ENCODE peak calls at places on chromosomes 11 and 22, in eight cellular contexts. H is frontal cortex; W is NCI-H748 treated with DMSO at 0.1 percent for 48 hours; X is substantia nigra; L is AG08395; C is activated naive CD4-positive, alpha-beta T cell treated with anti-CD3 and anti-CD28 coated beads, Interleukin-2, amount 10 ng/mL, durations not matched to agents 7 days and 5 days; P is effector CD4-positive, alpha-beta T cell; B is stimulated activated CD8-positive, alpha-beta memory T cell treated with anti-CD3 and anti-CD28 coated beads, Interleukin-15, amount 100 ng/mL, for 1 hour. E is an unnamed sample.

GRCh38 chr11:122101625-122102291 is 14.3 kb downstream of the BLID start:
- DNase-seq in H (peak), W (no peak), X (peak), L (peak), C (no peak), P (no peak), B (no peak), E (peak)

GRCh38 chr11:115860246-115860645 is 356.0 kb upstream of the CADM1 start:
- DNase-seq in H (no peak), W (no peak), X (no peak), L (no peak), C (no peak), P (no peak), B (no peak), E (no peak)

GRCh38 chr11:106397787-106398355 is 320.4 kb downstream of the AASDHPPT start:
- DNase-seq in H (no peak), W (no peak), X (no peak), L (no peak), C (no peak), P (no peak), B (no peak), E (no peak)

GRCh38 chr22:46038516-46039430 is 61.8 kb upstream of the WNT7B start:
- DNase-seq in H (peak), W (no peak), X (no peak), L (no peak), C (no peak), P (no peak), B (no peak), E (peak)

GRCh38 chr11:83026229-83026628 is 45.5 kb downstream of the RAB30 start:
- DNase-seq in H (no peak), W (no peak), X (no peak), L (no peak), C (no peak), P (no peak), B (no peak), E (no peak)

GRCh38 chr11:72805214-72805613 is 9.0 kb upstream of the ATG16L2 start:
- DNase-seq in H (no peak), W (no peak), X (no peak), L (no peak), C (no peak), P (no peak), B (no peak), E (no peak)

GRCh38 chr11:9861860-9862725 is 198.2 kb downstream of the SWAP70 start:
- DNase-seq in H (peak), W (peak), X (peak), L (peak), C (peak), P (peak), B (no peak), E (peak)

GRCh38 chr11:118415739-118416068 is 14.3 kb downstream of the ATP5MG start:
- DNase-seq in H (no peak), W (no peak), X (no peak), L (peak), C (peak), P (no peak), B (no peak), E (peak)

GRCh38 chr11:111845256-111846028 is 25.9 kb downstream of the ALG9 start:
- DNase-seq in H (no peak), W (no peak), X (no peak), L (no peak), C (no peak), P (no peak), B (no peak), E (no peak)

GRCh38 chr11:79244175-79244804 is 196.5 kb downstream of the TENM4 start:
- DNase-seq in H (no peak), W (no peak), X (no peak), L (peak), C (no peak), P (no peak), B (no peak), E (no peak)

GRCh38 chr11:119307219-119307618 is 9.7 kb downstream of the MCAM start:
- DNase-seq in H (no peak), W (no peak), X (no peak), L (no peak), C (no peak), P (no peak), B (no peak), E (peak)

GRCh38 chr11:77107950-77108349 is 5.3 kb downstream of the OMP start:
- DNase-seq in H (no peak), W (no peak), X (no peak), L (peak), C (no peak), P (no peak), B (no peak), E (peak)

GRCh38 chr11:2914475-2915195 is 14.6 kb downstream of the PHLDA2 start:
- DNase-seq in H (no peak), W (no peak), X (no peak), L (no peak), C (no peak), P (no peak), B (no peak), E (no peak)

GRCh38 chr11:34659096-34659733 is 38.3 kb downstream of the EHF start:
- DNase-seq in H (no peak), W (no peak), X (no peak), L (no peak), C (no peak), P (no peak), B (no peak), E (no peak)

GRCh38 chr11:7882860-7883259 is 48.2 kb downstream of the OR10A6 start:
- DNase-seq in H (no peak), W (no peak), X (no peak), L (no peak), C (no peak), P (no peak), B (no peak), E (no peak)

GRCh38 chr11:76074178-76075112 is 131.9 kb downstream of the WNT11 start:
- DNase-seq in H (no peak), W (no peak), X (no peak), L (peak), C (no peak), P (no peak), B (no peak), E (peak)

GRCh38 chr22:38572065-38572464 is 2.1 kb upstream of the DMC1 start:
- DNase-seq in H (peak), W (peak), X (no peak), L (peak), C (peak), P (peak), B (peak), E (peak)

GRCh38 chr11:96188625-96189006 is 154.4 kb downstream of the MAML2 start:
- DNase-seq in H (peak), W (no peak), X (no peak), L (peak), C (no peak), P (no peak), B (no peak), E (no peak)

GRCh38 chr11:117933930-117934329 is 4.7 kb upstream of the TMPRSS13 start:
- DNase-seq in H (no peak), W (no peak), X (no peak), L (no peak), C (no peak), P (no peak), B (no peak), E (no peak)

GRCh38 chr22:29820941-29821789 is 16.9 kb downstream of the ASCC2 start:
- DNase-seq in H (no peak), W (no peak), X (no peak), L (peak), C (no peak), P (no peak), B (no peak), E (peak)

GRCh38 chr11:123460006-123460700 is 30.1 kb downstream of the GRAMD1B start:
- DNase-seq in H (no peak), W (no peak), X (no peak), L (no peak), C (no peak), P (no peak), B (no peak), E (peak)

GRCh38 chr11:113253406-113253805 is 61.0 kb upstream of the TTC12 start:
- DNase-seq in H (no peak), W (no peak), X (no peak), L (no peak), C (no peak), P (no peak), B (no peak), E (no peak)

GRCh38 chr11:32809313-32809712 is 14.9 kb upstream of the CCDC73 start:
- DNase-seq in H (peak), W (peak), X (peak), L (peak), C (peak), P (no peak), B (no peak), E (peak)

GRCh38 chr22:41681616-41682015 is 7.1 kb downstream of the SNU13 start:
- DNase-seq in H (no peak), W (peak), X (no peak), L (no peak), C (no peak), P (no peak), B (no peak), E (peak)

E was measured in NCI-H69.